ENCODE peak calls at places on chromosome 7, in four cellular contexts. One of them, this sample, is unnamed.

GRCh38 chr7:37971491-37971890 is 51.1 kb downstream of the EPDR1 start:
- DNase-seq in occipital lobe: no peak
- DNase-seq in HT-29: no peak
- DNase-seq in ELF-1: no peak
- DNase-seq in this sample: no peak

GRCh38 chr7:68504766-68505165 is 1093.5 kb upstream of the AUTS2 start:
- DNase-seq in occipital lobe: no peak
- DNase-seq in HT-29: no peak
- DNase-seq in ELF-1: no peak
- DNase-seq in this sample: no peak

GRCh38 chr7:156064921-156065386 is 252.7 kb upstream of the SHH start:
- DNase-seq in occipital lobe: no peak
- DNase-seq in HT-29: peak
- DNase-seq in ELF-1: no peak
- DNase-seq in this sample: no peak

GRCh38 chr7:150399861-150400778 is 21.0 kb downstream of the ZNF775 start:
- DNase-seq in occipital lobe: no peak
- DNase-seq in HT-29: peak
- DNase-seq in ELF-1: peak
- DNase-seq in this sample: no peak

GRCh38 chr7:142231716-142232115 is 26.1 kb downstream of the PRSS58 start:
- DNase-seq in occipital lobe: no peak
- DNase-seq in HT-29: peak
- DNase-seq in ELF-1: peak
- DNase-seq in this sample: no peak

GRCh38 chr7:150464962-150465361 is 14.5 kb downstream of the GIMAP8 start:
- DNase-seq in occipital lobe: no peak
- DNase-seq in HT-29: no peak
- DNase-seq in ELF-1: no peak
- DNase-seq in this sample: no peak

GRCh38 chr7:26925768-26926167 is 61.4 kb upstream of the SKAP2 start:
- DNase-seq in occipital lobe: no peak
- DNase-seq in HT-29: no peak
- DNase-seq in ELF-1: no peak
- DNase-seq in this sample: no peak

GRCh38 chr7:29349362-29349761 is 154.8 kb downstream of the CHN2 start:
- DNase-seq in occipital lobe: no peak
- DNase-seq in HT-29: no peak
- DNase-seq in ELF-1: no peak
- DNase-seq in this sample: no peak

GRCh38 chr7:21758286-21758685 is 187.4 kb downstream of the CDCA7L start:
- DNase-seq in occipital lobe: no peak
- DNase-seq in HT-29: no peak
- DNase-seq in ELF-1: no peak
- DNase-seq in this sample: no peak

GRCh38 chr7:132135986-132136385 is 440.3 kb downstream of the PLXNA4 start:
- DNase-seq in occipital lobe: no peak
- DNase-seq in HT-29: no peak
- DNase-seq in ELF-1: no peak
- DNase-seq in this sample: no peak

GRCh38 chr7:725223-726005 is 1.1 kb upstream of the DNAAF5 start:
- DNase-seq in occipital lobe: no peak
- DNase-seq in HT-29: peak
- DNase-seq in ELF-1: peak
- DNase-seq in this sample: no peak